ENCODE peak calls at places on chromosomes 1 and 21, in nine cellular contexts. C is fibroblast of pulmonary artery; P is Daoy; H is activated CD4-positive, alpha-beta memory T cell treated with anti-CD3 and anti-CD28 coated beads for 36 hours; S is endothelial cell; U is AG04450; B is esophagus squamous epithelium; X is CD8-positive, alpha-beta T cell; G is activated T-helper 1 cell treated with anti-CD3 and anti-CD28 coated beads, Interleukin-12 subunit alpha, Interleukin-12 subunit beta, Interleukin-2, Interleukin-4 antibody, amounts not matched to agents 30 ng/mL and 10 ng/mL and 1 ng/mL, durations not matched to agents 14 hours and 24 hours and 36 hours. E is an unnamed sample.

GRCh38 chr1:87024936-87025537 is 110.6 kb downstream of the HS2ST1 start:
- DNase-seq in C (peak), P (peak), H (no peak), S (peak), U (no peak), B (no peak), X (no peak), G (no peak), E (peak)

GRCh38 chr1:117655220-117655577 is 49.4 kb downstream of the TENT5C start:
- DNase-seq in C (peak), P (peak), H (no peak), S (no peak), U (no peak), B (no peak), X (no peak), G (no peak), E (no peak)

GRCh38 chr1:189350983-189351616 is 1126.6 kb downstream of the BRINP3 start:
- DNase-seq in C (no peak), P (no peak), H (no peak), S (no peak), U (no peak), B (no peak), X (no peak), G (no peak), E (no peak)

GRCh38 chr21:34864370-34865209 is 184.5 kb downstream of the RUNX1 start:
- DNase-seq in C (no peak), P (no peak), H (no peak), S (no peak), U (no peak), B (no peak), X (no peak), G (no peak), E (no peak)

GRCh38 chr21:44089001-44089911 is 17.9 kb upstream of the PWP2 start:
- DNase-seq in C (no peak), P (no peak), H (peak), S (no peak), U (no peak), B (no peak), X (peak), G (peak), E (no peak)

GRCh38 chr1:234584926-234585325 is 25.1 kb downstream of the IRF2BP2 start:
- DNase-seq in C (peak), P (peak), H (no peak), S (no peak), U (no peak), B (no peak), X (no peak), G (no peak), E (no peak)

GRCh38 chr21:32496536-32496935 is 84.0 kb downstream of the EVA1C start:
- DNase-seq in C (no peak), P (no peak), H (no peak), S (no peak), U (no peak), B (no peak), X (no peak), G (no peak), E (no peak)

GRCh38 chr1:11407301-11407994 is 71.5 kb upstream of the DISP3 start:
- DNase-seq in C (no peak), P (no peak), H (peak), S (no peak), U (no peak), B (no peak), X (no peak), G (peak), E (no peak)

GRCh38 chr1:221078260-221078965 is 199.2 kb downstream of the HLX start:
- DNase-seq in C (peak), P (no peak), H (no peak), S (no peak), U (no peak), B (no peak), X (no peak), G (no peak), E (no peak)

GRCh38 chr1:201072149-201072548 is 40.1 kb downstream of the CACNA1S start:
- DNase-seq in C (no peak), P (peak), H (no peak), S (no peak), U (no peak), B (no peak), X (no peak), G (no peak), E (no peak)

GRCh38 chr1:92444351-92444750 is 42.4 kb downstream of the GFI1 start:
- DNase-seq in C (peak), P (peak), H (no peak), S (no peak), U (peak), B (no peak), X (no peak), G (no peak), E (no peak)

GRCh38 chr1:152112101-152112884 is 3.0 kb downstream of the TCHH start:
- DNase-seq in C (peak), P (peak), H (peak), S (peak), U (no peak), B (no peak), X (no peak), G (no peak), E (no peak)

GRCh38 chr1:160860840-160861505 is 1.7 kb downstream of the CD244 start:
- DNase-seq in C (no peak), P (no peak), H (no peak), S (no peak), U (no peak), B (no peak), X (no peak), G (no peak), E (no peak)

GRCh38 chr1:41891403-41891896 is 27.3 kb downstream of the HIVEP3 start:
- DNase-seq in C (peak), P (peak), H (peak), S (no peak), U (no peak), B (no peak), X (peak), G (peak), E (peak)

GRCh38 chr1:42735056-42735455 is 5.0 kb downstream of the CLDN19 start:
- DNase-seq in C (no peak), P (no peak), H (no peak), S (no peak), U (no peak), B (no peak), X (no peak), G (no peak), E (no peak)